ENCODE peak calls at places on chromosome 5, in seven cellular contexts. X is breast epithelium; F is CD8-positive, alpha-beta memory T cell; D is body of pancreas; K is GM23248; Q is RWPE1; U is esophagus squamous epithelium. B is an unnamed sample.

GRCh38 chr5:80239680-80240367 is 16.0 kb downstream of the SERINC5 start:
- DNase-seq in X (no peak), F (no peak), D (no peak), K (peak), Q (no peak), U (no peak), B (peak)

GRCh38 chr5:171607863-171608262 is 177.8 kb upstream of the SMIM23 start:
- DNase-seq in X (no peak), F (no peak), D (no peak), K (no peak), Q (no peak), U (no peak), B (no peak)

GRCh38 chr5:548256-548655 is 24.0 kb upstream of the SLC9A3 start:
- DNase-seq in X (no peak), F (no peak), D (peak), K (peak), Q (no peak), U (no peak), B (no peak)

GRCh38 chr5:157193699-157194424 is 13.2 kb downstream of the ITK start:
- DNase-seq in X (no peak), F (peak), D (no peak), K (no peak), Q (no peak), U (no peak), B (no peak)

GRCh38 chr5:79181419-79182022 is 54.4 kb upstream of the JMY start:
- DNase-seq in X (no peak), F (no peak), D (no peak), K (peak), Q (no peak), U (no peak), B (no peak)

GRCh38 chr5:146338774-146339714 is at the start of gene POU4F3:
- DNase-seq in X (no peak), F (no peak), D (no peak), K (no peak), Q (no peak), U (no peak), B (no peak)

GRCh38 chr5:133403741-133404364 is 208.5 kb downstream of the FSTL4 start:
- DNase-seq in X (no peak), F (no peak), D (no peak), K (no peak), Q (no peak), U (no peak), B (no peak)

GRCh38 chr5:61617995-61618525 is 286.0 kb downstream of the ZSWIM6 start:
- DNase-seq in X (no peak), F (no peak), D (no peak), K (no peak), Q (no peak), U (no peak), B (no peak)

GRCh38 chr5:178784391-178784790 is 53.9 kb upstream of the ZNF354A start:
- DNase-seq in X (no peak), F (no peak), D (no peak), K (no peak), Q (no peak), U (no peak), B (no peak)

GRCh38 chr5:38553001-38553521 is 3.4 kb downstream of the LIFR start:
- DNase-seq in X (no peak), F (no peak), D (no peak), K (no peak), Q (no peak), U (no peak), B (no peak)

GRCh38 chr5:130032807-130033206 is 128.5 kb downstream of the CHSY3 start:
- DNase-seq in X (no peak), F (no peak), D (peak), K (no peak), Q (no peak), U (no peak), B (peak)

GRCh38 chr5:107594253-107595045 is 76.3 kb downstream of the EFNA5 start:
- DNase-seq in X (no peak), F (no peak), D (no peak), K (peak), Q (peak), U (no peak), B (peak)

GRCh38 chr5:42089705-42090104 is 164.6 kb downstream of the FBXO4 start:
- DNase-seq in X (no peak), F (no peak), D (no peak), K (no peak), Q (no peak), U (no peak), B (no peak)

GRCh38 chr5:1554410-1554967 is 30.7 kb upstream of the LPCAT1 start:
- DNase-seq in X (no peak), F (no peak), D (no peak), K (no peak), Q (no peak), U (no peak), B (peak)

GRCh38 chr5:13944564-13945195 is at the start of gene DNAH5:
- DNase-seq in X (no peak), F (no peak), D (no peak), K (peak), Q (no peak), U (no peak), B (no peak)

GRCh38 chr5:173441053-173441628 is 112.9 kb upstream of the STC2 start:
- DNase-seq in X (no peak), F (no peak), D (no peak), K (peak), Q (no peak), U (no peak), B (no peak)

GRCh38 chr5:58404734-58405133 is 55.2 kb downstream of the PLK2 start:
- DNase-seq in X (no peak), F (no peak), D (no peak), K (no peak), Q (no peak), U (no peak), B (no peak)

GRCh38 chr5:149036970-149037369 is 25.9 kb downstream of the SH3TC2 start:
- DNase-seq in X (no peak), F (no peak), D (no peak), K (peak), Q (no peak), U (no peak), B (no peak)

GRCh38 chr5:42908086-42908485 is 96.4 kb upstream of the SELENOP start:
- DNase-seq in X (no peak), F (no peak), D (no peak), K (no peak), Q (no peak), U (no peak), B (no peak)

GRCh38 chr5:124747770-124748686 is 1.6 kb upstream of the ZNF608 start:
- DNase-seq in X (no peak), F (no peak), D (no peak), K (peak), Q (peak), U (no peak), B (no peak)

GRCh38 chr5:79621056-79621455 is 8.8 kb downstream of the TENT2 start:
- DNase-seq in X (no peak), F (no peak), D (no peak), K (peak), Q (peak), U (no peak), B (no peak)

GRCh38 chr5:133421394-133421793 is 190.9 kb downstream of the FSTL4 start:
- DNase-seq in X (no peak), F (no peak), D (no peak), K (peak), Q (no peak), U (no peak), B (no peak)

GRCh38 chr5:169745441-169746146 is 108.5 kb downstream of the DOCK2 start:
- DNase-seq in X (peak), F (no peak), D (no peak), K (peak), Q (peak), U (no peak), B (no peak)

GRCh38 chr5:139046551-139046950 is 151.6 kb downstream of the SIL1 start:
- DNase-seq in X (no peak), F (no peak), D (no peak), K (no peak), Q (no peak), U (no peak), B (no peak)

GRCh38 chr5:94366811-94367210 is 251.6 kb downstream of the KIAA0825 start:
- DNase-seq in X (no peak), F (no peak), D (no peak), K (no peak), Q (no peak), U (no peak), B (no peak)

GRCh38 chr5:81286059-81286617 is 15.2 kb upstream of the ZCCHC9 start:
- DNase-seq in X (no peak), F (no peak), D (no peak), K (no peak), Q (no peak), U (no peak), B (no peak)

GRCh38 chr5:96664669-96665068 is 2.5 kb downstream of the CAST start:
- DNase-seq in X (no peak), F (peak), D (no peak), K (no peak), Q (no peak), U (no peak), B (no peak)

GRCh38 chr5:74394543-74394923 is 246.0 kb downstream of the ENC1 start:
- DNase-seq in X (no peak), F (no peak), D (no peak), K (no peak), Q (no peak), U (no peak), B (no peak)

GRCh38 chr5:118224546-118224945 is 763.8 kb downstream of the DTWD2 start:
- DNase-seq in X (no peak), F (no peak), D (no peak), K (peak), Q (no peak), U (no peak), B (no peak)

GRCh38 chr5:3695818-3696217 is 100.2 kb downstream of the IRX1 start:
- DNase-seq in X (no peak), F (no peak), D (no peak), K (no peak), Q (no peak), U (no peak), B (no peak)

GRCh38 chr5:36944607-36945225 is 68.1 kb downstream of the NIPBL start:
- DNase-seq in X (no peak), F (peak), D (no peak), K (peak), Q (peak), U (no peak), B (no peak)

GRCh38 chr5:79745255-79745654 is 55.6 kb downstream of the CMYA5 start:
- DNase-seq in X (no peak), F (no peak), D (no peak), K (no peak), Q (no peak), U (no peak), B (no peak)

GRCh38 chr5:94440015-94440414 is 178.4 kb downstream of the KIAA0825 start:
- DNase-seq in X (no peak), F (no peak), D (no peak), K (no peak), Q (no peak), U (no peak), B (no peak)

GRCh38 chr5:157366741-157367684 is 93.0 kb upstream of the NIPAL4 start:
- DNase-seq in X (no peak), F (no peak), D (no peak), K (peak), Q (no peak), U (no peak), B (no peak)

GRCh38 chr5:40734986-40735385 is 20.8 kb downstream of the TTC33 start:
- DNase-seq in X (no peak), F (no peak), D (no peak), K (peak), Q (no peak), U (no peak), B (no peak)
- H3K27ac ChIP-seq in X (no peak), F (no peak), D (peak), K (no peak), Q (no peak), U (no peak), B (no peak)

GRCh38 chr5:83059341-83059740 is 17.9 kb downstream of the TMEM167A start:
- DNase-seq in X (no peak), F (no peak), D (no peak), K (no peak), Q (no peak), U (no peak), B (no peak)

GRCh38 chr5:83055166-83055565 is 22.0 kb downstream of the TMEM167A start:
- DNase-seq in X (no peak), F (no peak), D (no peak), K (no peak), Q (no peak), U (no peak), B (no peak)

GRCh38 chr5:83058718-83059117 is 18.5 kb downstream of the TMEM167A start:
- DNase-seq in X (no peak), F (no peak), D (no peak), K (no peak), Q (no peak), U (no peak), B (no peak)
- H3K27ac ChIP-seq in X (no peak), F (no peak), D (no peak), K (no peak), Q (no peak), U (no peak), B (no peak)

GRCh38 chr5:50302815-50303490 is 138.1 kb downstream of the EMB start:
- DNase-seq in X (no peak), F (no peak), D (no peak), K (peak), Q (peak), U (no peak), B (no peak)
- H3K27ac ChIP-seq in X (no peak), F (no peak), D (no peak), K (no peak), Q (no peak), U (no peak), B (no peak)

DNA sequence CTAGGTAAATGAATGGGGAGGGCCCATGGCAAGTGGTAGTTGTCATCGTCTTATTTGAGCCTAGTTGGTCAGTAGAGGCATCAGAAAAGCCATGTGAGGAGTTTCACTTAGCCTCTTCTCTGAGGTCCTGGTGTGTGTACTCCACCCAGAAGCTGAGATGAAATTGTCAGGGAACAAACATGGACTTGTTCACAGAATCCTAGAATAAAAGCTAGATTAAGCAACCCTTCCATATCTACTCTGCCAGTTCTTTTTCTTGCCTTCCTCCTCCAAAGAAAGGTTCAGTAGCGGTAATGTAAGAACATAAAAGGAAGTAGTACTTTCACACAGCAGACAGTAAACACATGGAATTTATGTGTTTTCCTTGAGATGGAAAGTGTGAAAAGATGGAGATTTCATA is 70.4 kb downstream of the ARHGAP26 start:
- DNase-seq in X (no peak), F (no peak), D (no peak), K (no peak), Q (no peak), U (no peak), B (no peak)
- H3K27ac ChIP-seq in X (peak), F (no peak), D (no peak), K (no peak), Q (no peak), U (peak), B (peak)

B was measured in right cardiac atrium.